ENCODE peak calls at places on chromosomes 12 and 14, in four cellular contexts. W is IMR-90, M is K562, A is endothelial cell of umbilical vein. F is an unnamed sample.

GRCh38 chr12:29245246-29245645 is 96.2 kb downstream of the FAR2 start:
- DNase-seq in W (peak; percentile 11), M (no peak), A (no peak), F (no peak)

GRCh38 chr12:103423061-103423473 is 72.7 kb downstream of the C12orf42 start:
- DNase-seq in W (no peak), M (no peak), A (no peak), F (no peak)

GRCh38 chr12:7994731-7995205 is 37.7 kb upstream of the FOXJ2 start:
- DNase-seq in W (peak; percentile 97), M (no peak), A (no peak), F (peak; percentile 77)

GRCh38 chr12:60191676-60192359 is 596.0 kb downstream of the SLC16A7 start:
- DNase-seq in W (peak; percentile 64), M (no peak), A (peak; percentile 34), F (no peak)

GRCh38 chr12:99984271-99985128 is at the start of gene ANKS1B:
- DNase-seq in W (peak; percentile 13), M (peak; percentile 52), A (peak; percentile 19), F (no peak)

GRCh38 chr14:65200454-65200853 is 98.1 kb upstream of the MAX start:
- DNase-seq in W (no peak), M (no peak), A (no peak), F (no peak)

GRCh38 chr14:88521818-88522217 is 33.0 kb downstream of the PTPN21 start:
- DNase-seq in W (peak; percentile 27), M (no peak), A (no peak), F (no peak)

GRCh38 chr14:57261604-57262003 is 7.1 kb downstream of the EXOC5 start:
- DNase-seq in W (no peak), M (no peak), A (no peak), F (no peak)

GRCh38 chr14:64848239-64848638 is 31.5 kb downstream of the SPTB start:
- DNase-seq in W (no peak), M (no peak), A (no peak), F (no peak)

GRCh38 chr12:95790912-95791849 is 617 bp upstream of the NTN4 start:
- DNase-seq in W (peak; percentile 22), M (no peak), A (peak; percentile 46), F (no peak)

GRCh38 chr14:52072266-52072780 is 3.5 kb upstream of the NID2 start:
- DNase-seq in W (no peak), M (no peak), A (no peak), F (no peak)

GRCh38 chr14:52071675-52072074 is 2.8 kb upstream of the NID2 start:
- DNase-seq in W (peak; percentile 57), M (no peak), A (peak; percentile 61), F (no peak)

GRCh38 chr14:52068741-52069616 is at the start of gene NID2:
- DNase-seq in W (peak; percentile 95), M (no peak), A (peak; percentile 68), F (no peak)

GRCh38 chr14:52067873-52068740 is 752 bp downstream of the NID2 start:
- DNase-seq in W (peak; percentile 51), M (no peak), A (peak; percentile 41), F (no peak)

GRCh38 chr14:52069617-52070431 is 965 bp upstream of the NID2 start:
- DNase-seq in W (peak; percentile 83), M (no peak), A (no peak), F (no peak)
- H3K27ac ChIP-seq in W (peak overlapping the region; percentile 95), M (no peak overlapping the region), A (no peak overlapping the region), F (no peak overlapping the region)

GRCh38 chr14:101256266-101256665 is 305.0 kb upstream of the DIO3 start:
- DNase-seq in W (no peak), M (no peak), A (no peak), F (no peak)
- H3K27me3 ChIP-seq in W (peaks cover 35% of the 10 kb centered on the region), M (peaks cover 38% of the 10 kb centered on the region), A (peaks cover 10% of the 10 kb centered on the region), F (no peaks in the 10 kb centered on the region)

GRCh38 chr12:59079029-59079428 is 158.7 kb upstream of the LRIG3 start:
- DNase-seq in W (no peak), M (no peak), A (no peak), F (no peak)
- H3K9me1 ChIP-seq in W (no peaks in the 10 kb centered on the region), M (no peaks in the 10 kb centered on the region), A (no peaks in the 10 kb centered on the region), F (no peaks in the 10 kb centered on the region)

GRCh38 chr12:14239935-14240872 is 125.3 kb upstream of the ATF7IP start:
- DNase-seq in W (no peak), M (no peak), A (no peak), F (no peak)
- H3K27ac ChIP-seq in W (no peak overlapping the region), M (no peak overlapping the region), A (no peak overlapping the region), F (peak overlapping the region; percentile 66)

GRCh38 chr12:120366884-120367251 is 2.1 kb downstream of the MSI1 start:
- DNase-seq in W (no peak), M (no peak), A (no peak), F (no peak)
- H3K27me3 ChIP-seq in W (peaks cover 90% of the 10 kb centered on the region), M (peaks cover 82% of the 10 kb centered on the region), A (peaks cover 51% of the 10 kb centered on the region), F (peaks cover 71% of the 10 kb centered on the region)

DNA sequence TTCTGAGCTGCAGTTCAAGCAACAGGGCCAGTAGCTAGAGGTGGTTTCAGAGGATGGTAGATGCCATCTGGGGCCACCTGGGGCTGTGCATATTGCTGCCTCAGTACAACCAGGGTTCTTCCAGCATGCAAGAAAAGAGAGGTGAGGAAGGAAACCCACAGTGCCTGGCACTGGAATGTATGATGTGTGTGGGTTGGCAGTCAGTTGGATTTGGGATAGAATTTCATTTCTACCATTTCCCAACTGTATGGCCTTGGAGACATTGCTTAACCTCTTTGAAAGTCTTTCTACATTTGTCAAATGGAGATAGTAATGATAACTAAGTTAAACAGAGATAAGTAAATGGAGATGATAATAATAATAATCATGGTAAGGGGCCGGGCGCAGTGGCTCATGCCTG is 10.2 kb upstream of the LRRC10 start:
- DNase-seq in W (no peak), M (no peak), A (no peak), F (no peak)
- H3K9me1 ChIP-seq in W (no peaks in the 10 kb centered on the region), M (no peaks in the 10 kb centered on the region), A (no peaks in the 10 kb centered on the region), F (no peaks in the 10 kb centered on the region)

GRCh38 chr12:128816643-128816920 is 7.2 kb downstream of the SLC15A4 start:
- DNase-seq in W (no peak), M (no peak), A (no peak), F (no peak)
- H3K27ac ChIP-seq in W (no peak overlapping the region), M (no peak overlapping the region), A (no peak overlapping the region), F (no peak overlapping the region)

GRCh38 chr14:50834802-50835276 is 3.9 kb upstream of the NIN start:
- DNase-seq in W (no peak), M (no peak), A (no peak), F (no peak)
- H3K27me3 ChIP-seq in W (no peaks in the 10 kb centered on the region), M (peaks cover 20% of the 10 kb centered on the region), A (peaks cover 3% of the 10 kb centered on the region), F (no peaks in the 10 kb centered on the region)

DNA sequence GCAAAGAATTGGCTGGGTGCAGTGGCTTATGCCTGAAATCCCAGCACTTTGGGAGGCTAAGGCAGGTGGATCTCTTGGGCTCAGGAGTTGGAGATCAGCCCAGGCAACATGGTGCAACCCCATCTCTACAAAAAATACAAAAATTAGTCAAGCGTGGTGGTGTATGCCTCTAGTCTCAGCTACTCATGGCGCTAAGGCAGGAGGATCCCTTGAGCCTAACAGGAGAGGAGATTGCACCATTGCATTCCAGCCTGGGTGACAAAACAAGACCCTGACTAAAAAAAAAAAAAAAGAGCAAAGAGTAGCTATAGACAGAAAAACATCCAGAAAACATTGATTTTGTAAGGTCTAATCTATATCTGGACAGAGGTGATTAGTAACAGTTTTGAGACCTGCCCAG is 25.0 kb downstream of the KIF21A start:
- DNase-seq in W (no peak), M (no peak), A (no peak), F (no peak)
- H3K9me1 ChIP-seq in W (no peaks in the 10 kb centered on the region), M (no peaks in the 10 kb centered on the region), A (no peaks in the 10 kb centered on the region), F (no peaks in the 10 kb centered on the region)

GRCh38 chr14:68248481-68249255 is 429.1 kb downstream of the RAD51B start:
- DNase-seq in W (peak; percentile 78), M (peak; percentile 38), A (peak; percentile 85), F (no peak)

GRCh38 chr14:68250950-68251765 is 431.6 kb downstream of the RAD51B start:
- DNase-seq in W (no peak), M (no peak), A (peak; percentile 4), F (no peak)

GRCh38 chr14:68247867-68248266 is 428.3 kb downstream of the RAD51B start:
- DNase-seq in W (peak; percentile 27), M (no peak), A (no peak), F (no peak)

GRCh38 chr14:68251766-68252100 is 432.2 kb downstream of the RAD51B start:
- DNase-seq in W (no peak), M (no peak), A (no peak), F (no peak)

GRCh38 chr14:68249534-68250517 is 430.2 kb downstream of the RAD51B start:
- DNase-seq in W (peak; percentile 74), M (no peak), A (peak; percentile 70), F (no peak)
- H3K27ac ChIP-seq in W (no peak overlapping the region), M (no peak overlapping the region), A (no peak overlapping the region), F (peak overlapping the region; percentile 56)